ENCODE peak calls at places on chromosomes 16 and 17, in eight cellular contexts. J, E, X, C, T, H, A and I are unnamed samples.

GRCh38 chr16:47460301-47460754 is 535 bp downstream of the ITFG1 start:
- DNase-seq in J (peak), H (no peak), T (no peak), C (no peak), A (no peak), E (no peak), X (no peak), I (peak)

GRCh38 chr17:54900457-54901229 is at the start of gene TOM1L1:
- DNase-seq in X (peak), H (peak), C (peak), A (no peak), T (peak), J (peak), E (peak), I (peak)

GRCh38 chr17:38885728-38886642 is 16.1 kb downstream of the LASP1 start:
- DNase-seq in E (peak), C (no peak), A (no peak), J (no peak), H (no peak), T (no peak), X (peak), I (no peak)

GRCh38 chr16:28106467-28106866 is 43.0 kb upstream of the GSG1L start:
- DNase-seq in T (no peak), H (no peak), A (no peak), X (no peak), C (no peak), J (no peak), E (no peak), I (no peak)

GRCh38 chr17:50754521-50754920 is 12.8 kb downstream of the ANKRD40CL start:
- DNase-seq in T (no peak), E (no peak), A (no peak), X (no peak), H (no peak), C (no peak), J (no peak), I (no peak)

GRCh38 chr17:32157225-32157624 is 14.9 kb downstream of the RHOT1 start:
- DNase-seq in J (no peak), C (no peak), E (peak), X (no peak), T (no peak), H (no peak), A (no peak), I (peak)

GRCh38 chr17:4600563-4600962 is 16.2 kb downstream of the SMTNL2 start:
- DNase-seq in E (no peak), T (no peak), X (no peak), H (no peak), A (no peak), J (no peak), C (peak), I (no peak)

GRCh38 chr16:35744084-35744483 is 2284.7 kb downstream of the TP53TG3F start:
- DNase-seq in E (no peak), A (no peak), T (no peak), C (no peak), X (no peak), J (no peak), H (no peak), I (no peak)

GRCh38 chr16:20300312-20301097 is 26.8 kb downstream of the GP2 start:
- DNase-seq in A (no peak), J (peak), E (peak), T (peak), H (peak), C (peak), X (peak), I (peak)

GRCh38 chr17:48555183-48555615 is 10.3 kb upstream of the HOXB2 start:
- DNase-seq in C (peak), H (no peak), E (peak), A (no peak), J (no peak), X (no peak), T (peak), I (peak)

GRCh38 chr16:4266372-4266771 is 6.5 kb downstream of the TFAP4 start:
- DNase-seq in X (no peak), J (no peak), C (no peak), H (no peak), T (no peak), A (no peak), E (no peak), I (no peak)